ENCODE peak calls at places on chromosome 18, in ten cellular contexts. D is posterior vena cava; B is naive B cell; C is stimulated activated naive B cell treated with anti-CD40 and anti-IgM and Interleukin-4, amounts not matched to agents 10 μg/mL and 1 μg/mL and 100 μg/mL, for 72 hours; S is Kasumi-1; L is fibroblast of lung; O is left cardiac atrium; Y is astrocyte of the cerebellum; U is H9; R is NAMALWA. E is an unnamed sample.

GRCh38 chr18:22399949-22400348 is 17.8 kb downstream of the CTAGE1 start:
- DNase-seq in U (no peak), R (no peak), S (no peak), Y (no peak), D (no peak), L (peak), C (no peak), B (no peak), O (no peak), E (no peak)

GRCh38 chr18:57803119-57803969 is at the start of gene ATP8B1:
- DNase-seq in B (peak), D (peak), R (no peak), U (peak), S (no peak), L (peak), Y (peak), O (peak), C (peak), E (peak)

GRCh38 chr18:49849331-49850217 is 36.2 kb upstream of the ACAA2 start:
- DNase-seq in Y (peak), U (peak), C (no peak), R (no peak), B (no peak), L (peak), O (peak), S (no peak), D (peak), E (no peak)

GRCh38 chr18:61893304-61893970 is 630 bp upstream of the RNF152 start:
- DNase-seq in C (no peak), O (peak), B (peak), S (peak), D (peak), Y (no peak), U (peak), L (peak), R (no peak), E (peak)

GRCh38 chr18:23563377-23564043 is 22.8 kb downstream of the NPC1 start:
- DNase-seq in C (no peak), S (no peak), O (no peak), L (peak), U (no peak), B (no peak), R (no peak), D (no peak), Y (no peak), E (no peak)

GRCh38 chr18:68960355-68960754 is 162.5 kb downstream of the CCDC102B start:
- DNase-seq in L (peak), Y (peak), D (no peak), O (peak), B (no peak), C (no peak), S (no peak), R (no peak), U (no peak), E (no peak)

GRCh38 chr18:24398515-24398914 is 891 bp upstream of the OSBPL1A start:
- DNase-seq in U (peak), O (no peak), L (peak), B (no peak), S (no peak), C (no peak), Y (peak), D (no peak), R (no peak), E (no peak)

GRCh38 chr18:78979682-78980278 is at the start of gene SALL3:
- DNase-seq in C (no peak), S (no peak), B (no peak), O (no peak), U (peak), D (no peak), L (peak), R (no peak), Y (no peak), E (peak)

GRCh38 chr18:54532222-54532621 is 58.8 kb upstream of the DYNAP start:
- DNase-seq in U (peak), D (no peak), C (no peak), R (peak), S (no peak), L (no peak), Y (no peak), B (no peak), O (no peak), E (no peak)

GRCh38 chr18:65907281-65907680 is 156.5 kb downstream of the CDH7 start:
- DNase-seq in C (no peak), D (no peak), S (no peak), U (no peak), O (no peak), Y (no peak), B (no peak), R (no peak), L (no peak), E (no peak)

GRCh38 chr18:62759704-62760402 is 44.5 kb downstream of the PHLPP1 start:
- DNase-seq in Y (no peak), C (no peak), R (no peak), B (no peak), L (peak), U (no peak), S (no peak), O (no peak), D (no peak), E (no peak)

E was measured in testis.